ENCODE peak calls at places on chromosomes 12 and 14, in ten cellular contexts. Q, T, Z, S, J, G, H, K, N and M are unnamed samples.

GRCh38 chr12:81492131-81492720 is 266.9 kb downstream of the PPFIA2 start:
- DNase-seq in H (no peak), J (peak), N (no peak), G (no peak), Q (no peak), T (no peak), Z (no peak), S (peak), K (no peak), M (no peak)

GRCh38 chr12:77477907-77478533 is 352.7 kb upstream of the NAV3 start:
- DNase-seq in Z (no peak), N (no peak), S (no peak), T (no peak), J (no peak), H (no peak), Q (no peak), G (no peak), K (no peak), M (no peak)

GRCh38 chr12:55060470-55060869 is 40.7 kb downstream of the NEUROD4 start:
- DNase-seq in Q (no peak), H (no peak), J (no peak), N (no peak), G (no peak), Z (no peak), K (peak), S (peak), T (no peak), M (no peak)

GRCh38 chr12:121326996-121327674 is 25.1 kb downstream of the ANAPC5 start:
- DNase-seq in H (peak), G (no peak), K (no peak), N (no peak), T (no peak), J (no peak), Q (no peak), Z (no peak), S (no peak), M (no peak)

GRCh38 chr12:108930155-108930554 is 50.3 kb downstream of the DAO start:
- DNase-seq in G (no peak), S (no peak), Q (no peak), H (no peak), Z (no peak), T (no peak), J (no peak), K (no peak), N (no peak), M (no peak)

GRCh38 chr12:62466018-62466595 is 519 bp upstream of the MON2 start:
- DNase-seq in N (peak), S (peak), Q (peak), K (peak), T (no peak), J (peak), Z (peak), H (peak), G (peak), M (peak)

GRCh38 chr14:71698027-71698426 is 234.2 kb upstream of the RGS6 start:
- DNase-seq in K (no peak), J (no peak), G (no peak), Z (no peak), S (no peak), Q (no peak), T (no peak), H (no peak), N (no peak), M (no peak)

GRCh38 chr12:8692573-8692972 is 5.2 kb upstream of the RIMKLB start:
- DNase-seq in N (peak), H (peak), Q (peak), T (no peak), G (peak), K (peak), J (peak), S (peak), Z (peak), M (peak)

GRCh38 chr12:1013618-1014489 is 22.8 kb downstream of the ERC1 start:
- DNase-seq in S (peak), Z (no peak), T (no peak), J (peak), N (peak), H (no peak), G (peak), K (peak), Q (peak), M (no peak)

GRCh38 chr14:99718031-99718810 is 34.1 kb downstream of the CYP46A1 start:
- DNase-seq in Q (no peak), Z (no peak), K (no peak), H (no peak), T (no peak), J (no peak), S (no peak), N (no peak), G (no peak), M (no peak)

GRCh38 chr14:56482306-56482705 is 97.3 kb upstream of the TMEM260 start:
- DNase-seq in J (peak), H (peak), N (peak), T (no peak), Z (no peak), K (peak), S (peak), G (peak), Q (peak), M (no peak)

GRCh38 chr12:77062846-77063461 is 2.4 kb downstream of the E2F7 start:
- DNase-seq in S (no peak), G (peak), J (peak), N (peak), Q (no peak), T (no peak), Z (no peak), K (peak), H (no peak), M (no peak)

GRCh38 chr12:1594045-1594294 is 411 bp downstream of the FBXL14 start:
- DNase-seq in K (peak), N (no peak), S (peak), Z (peak), G (no peak), H (peak), Q (peak), T (no peak), J (peak), M (peak)

GRCh38 chr14:36129181-36129580 is 47.3 kb downstream of the PTCSC3 start:
- DNase-seq in K (peak), S (peak), Q (peak), H (no peak), N (no peak), T (no peak), J (no peak), G (no peak), Z (no peak), M (no peak)

GRCh38 chr12:124747426-124748161 is 116.1 kb downstream of the SCARB1 start:
- DNase-seq in K (peak), S (no peak), Q (no peak), G (peak), N (peak), T (no peak), J (peak), Z (no peak), H (no peak), M (no peak)

GRCh38 chr12:116210131-116210530 is 67.4 kb downstream of the MED13L start:
- DNase-seq in S (no peak), K (no peak), G (peak), N (peak), Z (no peak), T (no peak), Q (no peak), J (peak), H (no peak), M (no peak)

GRCh38 chr14:89973234-89973823 is 17.6 kb downstream of the TDP1 start:
- DNase-seq in T (no peak), H (peak), N (peak), G (peak), K (peak), J (peak), Z (peak), S (peak), Q (peak), M (no peak)

GRCh38 chr14:100078216-100078780 is 13.1 kb downstream of the EVL start:
- DNase-seq in K (no peak), Z (no peak), T (no peak), N (no peak), J (no peak), Q (no peak), H (no peak), S (peak), G (no peak), M (no peak)

GRCh38 chr12:3316776-3317480 is 174.1 kb upstream of the PRMT8 start:
- DNase-seq in N (no peak), Z (no peak), G (no peak), T (no peak), S (no peak), H (no peak), K (no peak), Q (no peak), J (no peak), M (no peak)

GRCh38 chr12:93783827-93784226 is 106.7 kb downstream of the CRADD start:
- DNase-seq in T (peak), Z (no peak), N (no peak), J (no peak), Q (no peak), K (no peak), S (no peak), G (no peak), H (no peak), M (no peak)

GRCh38 chr12:93786669-93787397 is 109.7 kb downstream of the CRADD start:
- DNase-seq in Q (no peak), G (no peak), N (no peak), K (peak), H (no peak), Z (no peak), S (no peak), J (peak), T (no peak), M (no peak)

GRCh38 chr12:93784339-93785086 is 107.3 kb downstream of the CRADD start:
- DNase-seq in N (peak), H (peak), J (peak), Z (peak), K (no peak), T (peak), G (peak), S (peak), Q (peak), M (peak)

GRCh38 chr12:93782854-93783253 is 105.7 kb downstream of the CRADD start:
- DNase-seq in J (no peak), Z (no peak), H (no peak), G (peak), T (no peak), S (no peak), N (no peak), Q (no peak), K (no peak), M (no peak)

DNA sequence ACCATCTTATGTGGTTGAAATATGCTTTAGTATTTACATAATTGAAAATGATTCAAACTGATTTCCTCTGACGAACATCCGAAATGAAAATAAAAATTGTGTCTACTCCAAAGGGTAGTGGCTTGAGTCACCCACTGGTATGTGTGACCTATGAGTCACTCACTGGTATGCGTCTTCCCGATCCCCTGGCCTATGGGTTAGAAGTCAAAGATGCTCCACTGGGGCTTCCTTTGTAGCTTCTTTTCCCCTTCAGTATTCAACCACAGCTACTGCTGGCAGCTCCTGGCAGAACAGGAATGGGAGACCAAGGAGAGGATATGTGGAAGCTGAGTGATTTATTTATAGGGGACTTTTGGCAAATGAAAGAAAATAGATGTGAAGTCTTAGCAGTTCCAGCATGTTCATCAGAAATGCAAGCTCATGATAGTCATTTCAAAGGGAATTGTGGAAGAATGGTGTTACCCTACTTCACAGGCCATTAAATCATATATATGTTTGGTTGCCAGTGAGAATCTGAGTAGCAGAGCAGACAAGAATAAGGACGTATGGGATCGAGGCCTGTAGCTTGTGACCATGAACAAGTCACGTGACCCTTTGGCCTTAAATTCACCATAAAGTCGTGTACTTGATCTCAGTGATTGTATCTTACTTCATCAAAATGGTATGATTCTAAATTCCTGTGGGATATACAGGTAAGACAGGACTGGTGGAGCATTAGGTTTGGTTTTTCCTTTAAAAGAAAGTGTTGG is 108.3 kb downstream of the CRADD start:
- DNase-seq in Z (peak), N (peak), G (peak), K (peak), T (peak), H (peak), S (peak), J (peak), Q (peak), M (peak)
- H3K4me3 ChIP-seq in Z (no peak), N (no peak), G (no peak), K (no peak), T (no peak), H (no peak), S (no peak), J (no peak), Q (peak), M (peak)

GRCh38 chr12:30989754-30990153 is 63.2 kb downstream of the TSPAN11 start:
- DNase-seq in Z (no peak), G (no peak), J (peak), T (no peak), K (peak), N (no peak), H (peak), S (peak), Q (peak), M (no peak)

GRCh38 chr12:30990776-30991175 is 64.2 kb downstream of the TSPAN11 start:
- DNase-seq in Q (no peak), S (no peak), Z (no peak), T (no peak), J (no peak), N (no peak), K (no peak), H (no peak), G (no peak), M (no peak)

GRCh38 chr12:30991466-30991865 is 64.9 kb downstream of the TSPAN11 start:
- DNase-seq in K (no peak), N (no peak), J (no peak), H (no peak), S (no peak), Q (no peak), Z (no peak), T (no peak), G (no peak), M (no peak)

GRCh38 chr12:30988887-30989286 is 62.3 kb downstream of the TSPAN11 start:
- DNase-seq in J (no peak), K (no peak), H (peak), N (no peak), S (no peak), G (no peak), Z (no peak), Q (no peak), T (no peak), M (no peak)

GRCh38 chr12:30990316-30990715 is 63.8 kb downstream of the TSPAN11 start:
- DNase-seq in H (no peak), N (no peak), S (peak), G (no peak), Q (no peak), T (no peak), J (no peak), Z (no peak), K (no peak), M (no peak)
- H3K4me3 ChIP-seq in H (no peak), N (no peak), S (no peak), G (no peak), Q (no peak), T (no peak), J (no peak), Z (no peak), K (no peak), M (no peak)

GRCh38 chr12:104604070-104604994 is 147.6 kb downstream of the CHST11 start:
- DNase-seq in S (peak), J (peak), G (peak), Q (peak), T (peak), N (peak), H (peak), Z (peak), K (peak), M (peak)
- H3K4me3 ChIP-seq in S (no peak), J (peak), G (no peak), Q (peak), T (no peak), N (no peak), H (no peak), Z (no peak), K (no peak), M (peak)

GRCh38 chr12:28563286-28563685 is 373.0 kb downstream of the CCDC91 start:
- DNase-seq in T (no peak), H (no peak), S (peak), Z (no peak), J (peak), K (no peak), G (no peak), N (no peak), Q (no peak), M (no peak)
- H3K4me3 ChIP-seq in T (no peak), H (no peak), S (no peak), Z (no peak), J (no peak), K (no peak), G (no peak), N (no peak), Q (no peak), M (no peak)

DNA sequence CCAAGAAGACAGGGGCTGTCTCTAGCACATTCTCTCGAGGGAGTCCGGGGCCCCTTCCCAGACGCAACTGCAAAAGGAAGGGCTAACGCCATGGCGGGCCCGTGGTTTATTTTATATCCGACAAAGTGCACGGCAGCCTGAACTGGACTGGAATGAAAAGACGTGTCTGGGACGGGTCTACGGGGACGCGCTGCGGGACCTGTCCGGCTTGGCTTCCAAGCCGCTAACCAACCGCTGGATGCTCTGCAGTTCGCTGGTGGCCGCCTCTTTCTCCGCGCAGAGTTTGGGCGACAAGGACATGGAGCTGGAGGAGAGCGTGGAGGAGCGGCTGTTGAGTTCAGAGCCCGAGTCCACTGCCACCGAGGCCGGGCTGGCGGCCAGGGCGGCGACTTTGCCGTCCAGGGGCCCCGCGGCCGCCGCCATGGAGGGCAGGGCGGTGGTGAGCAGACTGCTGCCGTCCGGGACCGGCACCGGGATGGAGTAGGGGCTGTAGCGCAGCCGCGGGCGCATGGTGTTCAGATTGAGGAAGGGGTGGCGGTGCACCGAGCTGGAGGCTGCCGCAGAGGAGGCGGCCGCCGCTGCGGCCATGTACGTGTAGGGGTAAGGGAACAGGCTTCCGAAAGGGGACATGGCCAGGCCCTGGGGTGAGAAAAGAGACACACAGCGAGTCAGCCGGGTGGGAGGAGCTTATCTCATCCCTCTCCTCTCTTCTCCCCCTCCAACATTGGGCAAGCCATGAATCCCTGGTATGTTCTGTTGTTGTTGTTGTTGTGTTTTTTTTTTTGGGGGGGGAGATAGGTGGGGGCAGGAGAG is 12.1 kb downstream of the TBX3 start:
- DNase-seq in N (peak), K (no peak), S (peak), T (no peak), J (no peak), H (no peak), Q (no peak), Z (no peak), G (peak), M (no peak)
- H3K4me3 ChIP-seq in N (peak), K (no peak), S (no peak), T (no peak), J (peak), H (no peak), Q (no peak), Z (peak), G (peak), M (peak)

GRCh38 chr14:86646125-86646524 is 1116.2 kb downstream of the FLRT2 start:
- DNase-seq in H (no peak), K (no peak), Q (no peak), T (no peak), J (no peak), S (no peak), N (no peak), G (no peak), Z (no peak), M (no peak)

GRCh38 chr14:86641310-86641709 is 1111.4 kb downstream of the FLRT2 start:
- DNase-seq in K (no peak), Z (no peak), H (no peak), N (no peak), S (no peak), T (no peak), J (no peak), Q (no peak), G (no peak), M (no peak)

GRCh38 chr14:86639146-86639545 is 1109.2 kb downstream of the FLRT2 start:
- DNase-seq in H (no peak), G (peak), Q (no peak), S (no peak), J (peak), N (peak), Z (no peak), T (no peak), K (no peak), M (no peak)

GRCh38 chr14:86640288-86640687 is 1110.3 kb downstream of the FLRT2 start:
- DNase-seq in G (no peak), S (peak), T (no peak), J (no peak), N (no peak), K (no peak), Q (no peak), Z (no peak), H (no peak), M (no peak)
- H3K4me3 ChIP-seq in G (no peak), S (no peak), T (no peak), J (no peak), N (no peak), K (no peak), Q (no peak), Z (no peak), H (no peak), M (no peak)

DNA sequence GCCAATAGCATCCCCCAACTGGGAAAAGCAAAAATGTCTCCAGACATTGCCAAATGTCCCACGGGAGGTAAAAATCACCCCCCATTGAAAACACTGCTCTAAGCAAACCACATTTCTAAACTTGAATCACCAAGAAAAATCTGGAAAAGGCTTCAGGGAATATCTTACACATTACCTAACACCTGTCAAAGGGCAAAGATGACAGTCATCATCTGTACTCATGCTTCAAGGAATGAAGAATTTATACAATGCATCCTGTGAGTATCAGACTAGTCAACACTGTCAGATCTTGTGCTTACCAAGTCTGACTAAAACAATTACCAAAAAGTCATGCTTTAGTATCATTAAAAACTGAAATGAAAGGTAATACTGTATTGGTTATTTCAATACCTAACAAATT is 161.6 kb upstream of the SOX5 start:
- DNase-seq in T (no peak), G (peak), S (no peak), Z (no peak), K (peak), J (peak), H (no peak), Q (no peak), N (peak), M (no peak)
- H3K4me3 ChIP-seq in T (no peak), G (no peak), S (no peak), Z (no peak), K (no peak), J (no peak), H (no peak), Q (no peak), N (no peak), M (no peak)